ENCODE peak calls at places on chromosome 13, in six cellular contexts. One of them, this sample, is unnamed.

GRCh38 chr13:106533101-106533939 is 2.1 kb downstream of the EFNB2 start:
- DNase-seq in GM23338: peak
- DNase-seq in RWPE1: peak
- DNase-seq in NCI-H2081: peak
- DNase-seq in left ventricle myocardium inferior: peak
- DNase-seq in NCI-H1105 treated with DMSO at 0.1 percent for 48 hours: peak
- DNase-seq in this sample: peak

GRCh38 chr13:25171170-25171516 is 945 bp downstream of the AMER2 start:
- DNase-seq in GM23338: no peak
- DNase-seq in RWPE1: no peak
- DNase-seq in NCI-H2081: peak
- DNase-seq in left ventricle myocardium inferior: no peak
- DNase-seq in NCI-H1105 treated with DMSO at 0.1 percent for 48 hours: no peak
- DNase-seq in this sample: no peak

GRCh38 chr13:26878465-26878864 is 117.9 kb upstream of the GPR12 start:
- DNase-seq in GM23338: no peak
- DNase-seq in RWPE1: no peak
- DNase-seq in NCI-H2081: no peak
- DNase-seq in left ventricle myocardium inferior: no peak
- DNase-seq in NCI-H1105 treated with DMSO at 0.1 percent for 48 hours: no peak
- DNase-seq in this sample: no peak

GRCh38 chr13:62887046-62887445 is 1471.4 kb upstream of the PCDH20 start:
- DNase-seq in GM23338: no peak
- DNase-seq in RWPE1: no peak
- DNase-seq in NCI-H2081: no peak
- DNase-seq in left ventricle myocardium inferior: no peak
- DNase-seq in NCI-H1105 treated with DMSO at 0.1 percent for 48 hours: no peak
- DNase-seq in this sample: no peak

GRCh38 chr13:98838776-98839175 is 86.3 kb upstream of the SLC15A1 start:
- DNase-seq in GM23338: no peak
- DNase-seq in RWPE1: no peak
- DNase-seq in NCI-H2081: no peak
- DNase-seq in left ventricle myocardium inferior: no peak
- DNase-seq in NCI-H1105 treated with DMSO at 0.1 percent for 48 hours: no peak
- DNase-seq in this sample: no peak

GRCh38 chr13:21069561-21070004 is 8.2 kb upstream of the LATS2 start:
- DNase-seq in GM23338: no peak
- DNase-seq in RWPE1: peak
- DNase-seq in NCI-H2081: no peak
- DNase-seq in left ventricle myocardium inferior: peak
- DNase-seq in NCI-H1105 treated with DMSO at 0.1 percent for 48 hours: no peak
- DNase-seq in this sample: peak

GRCh38 chr13:25840931-25841330 is 210.9 kb downstream of the SHISA2 start:
- DNase-seq in GM23338: no peak
- DNase-seq in RWPE1: no peak
- DNase-seq in NCI-H2081: no peak
- DNase-seq in left ventricle myocardium inferior: no peak
- DNase-seq in NCI-H1105 treated with DMSO at 0.1 percent for 48 hours: no peak
- DNase-seq in this sample: no peak

GRCh38 chr13:48123827-48124226 is 28.9 kb upstream of the MED4 start:
- DNase-seq in GM23338: no peak
- DNase-seq in RWPE1: peak
- DNase-seq in NCI-H2081: no peak
- DNase-seq in left ventricle myocardium inferior: no peak
- DNase-seq in NCI-H1105 treated with DMSO at 0.1 percent for 48 hours: no peak
- DNase-seq in this sample: no peak

GRCh38 chr13:66071018-66071417 is 1159.1 kb downstream of the PCDH9 start:
- DNase-seq in GM23338: no peak
- DNase-seq in RWPE1: no peak
- DNase-seq in NCI-H2081: no peak
- DNase-seq in left ventricle myocardium inferior: no peak
- DNase-seq in NCI-H1105 treated with DMSO at 0.1 percent for 48 hours: no peak
- DNase-seq in this sample: no peak

GRCh38 chr13:51797664-51798488 is 6.1 kb downstream of the DHRS12 start:
- DNase-seq in GM23338: peak
- DNase-seq in RWPE1: peak
- DNase-seq in NCI-H2081: peak
- DNase-seq in left ventricle myocardium inferior: no peak
- DNase-seq in NCI-H1105 treated with DMSO at 0.1 percent for 48 hours: peak
- DNase-seq in this sample: peak

GRCh38 chr13:51997641-51998330 is 13.5 kb downstream of the ATP7B start:
- DNase-seq in GM23338: peak
- DNase-seq in RWPE1: no peak
- DNase-seq in NCI-H2081: no peak
- DNase-seq in left ventricle myocardium inferior: no peak
- DNase-seq in NCI-H1105 treated with DMSO at 0.1 percent for 48 hours: no peak
- DNase-seq in this sample: no peak

GRCh38 chr13:97242755-97243497 is 20.8 kb downstream of the MBNL2 start:
- DNase-seq in GM23338: no peak
- DNase-seq in RWPE1: no peak
- DNase-seq in NCI-H2081: no peak
- DNase-seq in left ventricle myocardium inferior: no peak
- DNase-seq in NCI-H1105 treated with DMSO at 0.1 percent for 48 hours: no peak
- DNase-seq in this sample: no peak

GRCh38 chr13:82214341-82214740 is 1667.9 kb downstream of the SLITRK1 start:
- DNase-seq in GM23338: no peak
- DNase-seq in RWPE1: no peak
- DNase-seq in NCI-H2081: no peak
- DNase-seq in left ventricle myocardium inferior: no peak
- DNase-seq in NCI-H1105 treated with DMSO at 0.1 percent for 48 hours: no peak
- DNase-seq in this sample: no peak

GRCh38 chr13:40137400-40137799 is 481.9 kb downstream of the COG6 start:
- DNase-seq in GM23338: no peak
- DNase-seq in RWPE1: no peak
- DNase-seq in NCI-H2081: no peak
- DNase-seq in left ventricle myocardium inferior: no peak
- DNase-seq in NCI-H1105 treated with DMSO at 0.1 percent for 48 hours: no peak
- DNase-seq in this sample: no peak

GRCh38 chr13:98372886-98373285 is 195.8 kb upstream of the RNF113B start:
- DNase-seq in GM23338: peak
- DNase-seq in RWPE1: no peak
- DNase-seq in NCI-H2081: no peak
- DNase-seq in left ventricle myocardium inferior: no peak
- DNase-seq in NCI-H1105 treated with DMSO at 0.1 percent for 48 hours: no peak
- DNase-seq in this sample: no peak

GRCh38 chr13:106762711-106763110 is 194.8 kb upstream of the ARGLU1 start:
- DNase-seq in GM23338: no peak
- DNase-seq in RWPE1: peak
- DNase-seq in NCI-H2081: no peak
- DNase-seq in left ventricle myocardium inferior: no peak
- DNase-seq in NCI-H1105 treated with DMSO at 0.1 percent for 48 hours: no peak
- DNase-seq in this sample: no peak

GRCh38 chr13:24083722-24084421 is 76.6 kb upstream of the SPATA13 start:
- DNase-seq in GM23338: no peak
- DNase-seq in RWPE1: no peak
- DNase-seq in NCI-H2081: no peak
- DNase-seq in left ventricle myocardium inferior: no peak
- DNase-seq in NCI-H1105 treated with DMSO at 0.1 percent for 48 hours: peak
- DNase-seq in this sample: no peak

GRCh38 chr13:37492061-37492460 is 106.5 kb downstream of the POSTN start:
- DNase-seq in GM23338: no peak
- DNase-seq in RWPE1: no peak
- DNase-seq in NCI-H2081: no peak
- DNase-seq in left ventricle myocardium inferior: no peak
- DNase-seq in NCI-H1105 treated with DMSO at 0.1 percent for 48 hours: no peak
- DNase-seq in this sample: no peak

GRCh38 chr13:110893571-110893970 is 21.3 kb downstream of the ANKRD10 start:
- DNase-seq in GM23338: no peak
- DNase-seq in RWPE1: no peak
- DNase-seq in NCI-H2081: no peak
- DNase-seq in left ventricle myocardium inferior: no peak
- DNase-seq in NCI-H1105 treated with DMSO at 0.1 percent for 48 hours: no peak
- DNase-seq in this sample: no peak

GRCh38 chr13:106738279-106738678 is 170.3 kb upstream of the ARGLU1 start:
- DNase-seq in GM23338: peak
- DNase-seq in RWPE1: no peak
- DNase-seq in NCI-H2081: no peak
- DNase-seq in left ventricle myocardium inferior: no peak
- DNase-seq in NCI-H1105 treated with DMSO at 0.1 percent for 48 hours: no peak
- DNase-seq in this sample: no peak

GRCh38 chr13:51785592-51786424 is 18.2 kb downstream of the DHRS12 start:
- DNase-seq in GM23338: no peak
- DNase-seq in RWPE1: no peak
- DNase-seq in NCI-H2081: peak
- DNase-seq in left ventricle myocardium inferior: peak
- DNase-seq in NCI-H1105 treated with DMSO at 0.1 percent for 48 hours: peak
- DNase-seq in this sample: no peak

GRCh38 chr13:93769126-93769525 is 542.5 kb downstream of the GPC6 start:
- DNase-seq in GM23338: no peak
- DNase-seq in RWPE1: no peak
- DNase-seq in NCI-H2081: no peak
- DNase-seq in left ventricle myocardium inferior: no peak
- DNase-seq in NCI-H1105 treated with DMSO at 0.1 percent for 48 hours: no peak
- DNase-seq in this sample: no peak

GRCh38 chr13:112744306-112745021 is 54.6 kb downstream of the ATP11A start:
- DNase-seq in GM23338: no peak
- DNase-seq in RWPE1: no peak
- DNase-seq in NCI-H2081: no peak
- DNase-seq in left ventricle myocardium inferior: no peak
- DNase-seq in NCI-H1105 treated with DMSO at 0.1 percent for 48 hours: peak
- DNase-seq in this sample: no peak

GRCh38 chr13:113915786-113916329 is 52.0 kb upstream of the GAS6 start:
- DNase-seq in GM23338: no peak
- DNase-seq in RWPE1: no peak
- DNase-seq in NCI-H2081: no peak
- DNase-seq in left ventricle myocardium inferior: no peak
- DNase-seq in NCI-H1105 treated with DMSO at 0.1 percent for 48 hours: no peak
- DNase-seq in this sample: no peak

GRCh38 chr13:57552441-57552840 is 79.1 kb upstream of the PCDH17 start:
- DNase-seq in GM23338: no peak
- DNase-seq in RWPE1: no peak
- DNase-seq in NCI-H2081: no peak
- DNase-seq in left ventricle myocardium inferior: no peak
- DNase-seq in NCI-H1105 treated with DMSO at 0.1 percent for 48 hours: no peak
- DNase-seq in this sample: no peak

GRCh38 chr13:31767175-31767900 is 28.0 kb downstream of the RXFP2 start:
- DNase-seq in GM23338: no peak
- DNase-seq in RWPE1: peak
- DNase-seq in NCI-H2081: no peak
- DNase-seq in left ventricle myocardium inferior: no peak
- DNase-seq in NCI-H1105 treated with DMSO at 0.1 percent for 48 hours: no peak
- DNase-seq in this sample: no peak

GRCh38 chr13:51519839-51520238 is 64.4 kb upstream of the WDFY2 start:
- DNase-seq in GM23338: no peak
- DNase-seq in RWPE1: no peak
- DNase-seq in NCI-H2081: no peak
- DNase-seq in left ventricle myocardium inferior: no peak
- DNase-seq in NCI-H1105 treated with DMSO at 0.1 percent for 48 hours: no peak
- DNase-seq in this sample: no peak

GRCh38 chr13:71513414-71514063 is 353.5 kb downstream of the DACH1 start:
- DNase-seq in GM23338: no peak
- DNase-seq in RWPE1: no peak
- DNase-seq in NCI-H2081: no peak
- DNase-seq in left ventricle myocardium inferior: no peak
- DNase-seq in NCI-H1105 treated with DMSO at 0.1 percent for 48 hours: peak
- DNase-seq in this sample: no peak

GRCh38 chr13:48858523-48858922 is 117.2 kb upstream of the FNDC3A start:
- DNase-seq in GM23338: no peak
- DNase-seq in RWPE1: no peak
- DNase-seq in NCI-H2081: no peak
- DNase-seq in left ventricle myocardium inferior: no peak
- DNase-seq in NCI-H1105 treated with DMSO at 0.1 percent for 48 hours: no peak
- DNase-seq in this sample: no peak